ENCODE peak calls at places on chromosomes 4 and X, in six cellular contexts. Q is lower lobe of right lung, R is activated T-cell treated with anti-CD3 and anti-CD28 coated beads for 1 hour, Z is NCI-H1436, E is uterus, V is LoVo. H is an unnamed sample.

GRCh38 chr4:143389543-143390195 is 53.0 kb downstream of the GAB1 start:
- DNase-seq in Q (no peak), R (no peak), Z (no peak), E (no peak), V (no peak), H (no peak)

GRCh38 chr4:186079698-186080097 is 10.7 kb downstream of the TLR3 start:
- DNase-seq in Q (no peak), R (no peak), Z (no peak), E (no peak), V (no peak), H (no peak)

GRCh38 chr4:3176625-3177229 is 72.2 kb upstream of the MSANTD1 start:
- DNase-seq in Q (no peak), R (no peak), Z (no peak), E (no peak), V (no peak), H (no peak)

GRCh38 chr4:156146581-156146980 is 192.9 kb upstream of the CTSO start:
- DNase-seq in Q (no peak), R (no peak), Z (no peak), E (no peak), V (no peak), H (no peak)

GRCh38 chrX:135484636-135485289 is 35.7 kb upstream of the INTS6L start:
- DNase-seq in Q (no peak), R (no peak), Z (no peak), E (no peak), V (peak), H (peak)

GRCh38 chrX:135556055-135556454 is 35.6 kb downstream of the INTS6L start:
- DNase-seq in Q (no peak), R (no peak), Z (no peak), E (no peak), V (no peak), H (no peak)

GRCh38 chr4:84470204-84470785 is 28.8 kb downstream of the NKX6-1 start:
- DNase-seq in Q (no peak), R (no peak), Z (no peak), E (no peak), V (no peak), H (no peak)

GRCh38 chr4:306551-306961 is 1.3 kb upstream of the ZNF732 start:
- DNase-seq in Q (no peak), R (no peak), Z (no peak), E (no peak), V (no peak), H (no peak)

GRCh38 chrX:97556359-97556758 is 672.7 kb downstream of the RPA4 start:
- DNase-seq in Q (no peak), R (no peak), Z (no peak), E (no peak), V (no peak), H (no peak)

GRCh38 chr4:83011779-83012630 is 1.4 kb upstream of the LIN54 start:
- DNase-seq in Q (peak), R (peak), Z (no peak), E (peak), V (no peak), H (no peak)

GRCh38 chr4:2417196-2417764 is 1.2 kb downstream of the ZFYVE28 start:
- DNase-seq in Q (peak), R (no peak), Z (no peak), E (no peak), V (no peak), H (peak)

GRCh38 chr4:122480023-122480422 is 23.5 kb upstream of the IL2 start:
- DNase-seq in Q (no peak), R (no peak), Z (no peak), E (no peak), V (peak), H (peak)

GRCh38 chr4:116925900-116926457 is 159.4 kb downstream of the TRAM1L1 start:
- DNase-seq in Q (peak), R (no peak), Z (no peak), E (no peak), V (no peak), H (peak)

GRCh38 chr4:8646296-8647093 is 53.9 kb downstream of the CPZ start:
- DNase-seq in Q (no peak), R (no peak), Z (no peak), E (peak), V (no peak), H (no peak)

GRCh38 chr4:180909279-180909678 is 1333.9 kb upstream of the TENM3 start:
- DNase-seq in Q (no peak), R (no peak), Z (no peak), E (no peak), V (no peak), H (peak)

GRCh38 chr4:68576272-68577100 is at the start of gene UGT2B17:
- DNase-seq in Q (no peak), R (no peak), Z (no peak), E (no peak), V (no peak), H (no peak)

GRCh38 chr4:94680131-94680862 is 77.5 kb upstream of the BMPR1B start:
- DNase-seq in Q (no peak), R (no peak), Z (no peak), E (no peak), V (no peak), H (peak)

GRCh38 chr4:20618010-20618409 is 82.2 kb upstream of the PACRGL start:
- DNase-seq in Q (peak), R (no peak), Z (no peak), E (peak), V (no peak), H (peak)

GRCh38 chr4:156673483-156673882 is 298.1 kb downstream of the PDGFC start:
- DNase-seq in Q (no peak), R (no peak), Z (no peak), E (no peak), V (no peak), H (peak)

GRCh38 chrX:78548012-78548411 is 111.1 kb downstream of the RTL3 start:
- DNase-seq in Q (no peak), R (no peak), Z (no peak), E (no peak), V (no peak), H (no peak)

GRCh38 chr4:89751416-89751815 is 85.5 kb downstream of the SNCA start:
- DNase-seq in Q (no peak), R (no peak), Z (no peak), E (no peak), V (no peak), H (no peak)

GRCh38 chr4:41692717-41693345 is 55.7 kb downstream of the PHOX2B start:
- DNase-seq in Q (peak), R (peak), Z (peak), E (peak), V (peak), H (peak)

GRCh38 chr4:159303435-159303834 is 200.6 kb downstream of the RAPGEF2 start:
- DNase-seq in Q (no peak), R (no peak), Z (no peak), E (no peak), V (no peak), H (no peak)

GRCh38 chr4:99832313-99832712 is 15.7 kb downstream of the DAPP1 start:
- DNase-seq in Q (no peak), R (no peak), Z (no peak), E (no peak), V (no peak), H (no peak)

GRCh38 chrX:7334253-7334935 is 186.4 kb upstream of the PUDP start:
- DNase-seq in Q (no peak), R (no peak), Z (no peak), E (no peak), V (no peak), H (no peak)

GRCh38 chr4:16582526-16582925 is 315.9 kb downstream of the LDB2 start:
- DNase-seq in Q (no peak), R (no peak), Z (no peak), E (no peak), V (no peak), H (peak)

GRCh38 chr4:45453258-45453841 is 670.5 kb downstream of the GABRG1 start:
- DNase-seq in Q (no peak), R (no peak), Z (no peak), E (no peak), V (peak), H (peak)

GRCh38 chr4:152937535-152938236 is 1.6 kb downstream of the FHDC1 start:
- DNase-seq in Q (peak), R (no peak), Z (no peak), E (peak), V (peak), H (peak)

GRCh38 chr4:112234952-112235609 is 3.5 kb downstream of the AP1AR start:
- DNase-seq in Q (no peak), R (peak), Z (peak), E (peak), V (peak), H (peak)

GRCh38 chr4:137359691-137360315 is 172.5 kb downstream of the PCDH18 start:
- DNase-seq in Q (no peak), R (no peak), Z (no peak), E (no peak), V (no peak), H (peak)

GRCh38 chr4:27366424-27366823 is 505.8 kb downstream of the STIM2 start:
- DNase-seq in Q (no peak), R (no peak), Z (no peak), E (no peak), V (no peak), H (peak)

GRCh38 chr4:48642421-48643144 is 137.5 kb downstream of the FRYL start:
- DNase-seq in Q (no peak), R (no peak), Z (no peak), E (no peak), V (no peak), H (no peak)

GRCh38 chrX:39996561-39996960 is 101.2 kb downstream of the BCOR start:
- DNase-seq in Q (no peak), R (no peak), Z (no peak), E (no peak), V (no peak), H (no peak)

GRCh38 chr4:74793757-74794340 is 474 bp downstream of the BTC start:
- DNase-seq in Q (peak), R (no peak), Z (peak), E (peak), V (peak), H (peak)

GRCh38 chrX:47384502-47384901 is 14.1 kb downstream of the ZNF157 start:
- DNase-seq in Q (peak), R (peak), Z (peak), E (peak), V (peak), H (peak)

GRCh38 chr4:110059556-110060191 is 138.7 kb downstream of the ELOVL6 start:
- DNase-seq in Q (no peak), R (no peak), Z (no peak), E (no peak), V (peak), H (no peak)

GRCh38 chrX:2503591-2504500 is 3.1 kb upstream of the DHRSX start:
- DNase-seq in Q (no peak), R (no peak), Z (no peak), E (no peak), V (no peak), H (no peak)

GRCh38 chr4:7052313-7052712 is 9.1 kb downstream of the TADA2B start:
- DNase-seq in Q (no peak), R (no peak), Z (no peak), E (no peak), V (no peak), H (no peak)

H was measured in cardiac muscle cell.